ENCODE peak calls at places on chromosome 1, in four cellular contexts. K is fibroblast of lung, G is IMR-90, R is mammary epithelial cell. Q is an unnamed sample.

GRCh38 chr1:102842606-102843005 is 265.7 kb downstream of the COL11A1 start:
- DNase-seq in R (no peak), G (no peak), K (no peak), Q (no peak)

GRCh38 chr1:154951901-154952657 is 3.8 kb downstream of the PBXIP1 start:
- DNase-seq in R (no peak), G (no peak), K (no peak), Q (peak; percentile 72)

GRCh38 chr1:239930646-239931262 is 160.9 kb upstream of the FMN2 start:
- DNase-seq in R (no peak), G (peak; percentile 27), K (no peak), Q (no peak)

GRCh38 chr1:59985901-59986735 is 59.5 kb upstream of the CYP2J2 start:
- DNase-seq in K (no peak), G (no peak), R (no peak), Q (no peak)

GRCh38 chr1:170265234-170265633 is 119.5 kb downstream of the NTMT2 start:
- DNase-seq in G (no peak), K (no peak), R (no peak), Q (no peak)

GRCh38 chr1:229440821-229441537 is 7.1 kb upstream of the ACTA1 start:
- DNase-seq in G (peak; percentile 90), R (peak; percentile 78), K (peak; percentile 84), Q (peak; percentile 86)

GRCh38 chr1:183195146-183195571 is 9.1 kb downstream of the LAMC2 start:
- DNase-seq in K (no peak), G (peak; percentile 60), R (peak; percentile 80), Q (peak; percentile 87)

GRCh38 chr1:67342002-67342890 is 34.6 kb downstream of the IL12RB2 start:
- DNase-seq in R (no peak), G (no peak), K (peak; percentile 12), Q (no peak)

GRCh38 chr1:41236781-41237180 is 5.3 kb downstream of the SCMH1 start:
- DNase-seq in G (no peak), K (no peak), R (no peak), Q (no peak)

GRCh38 chr1:240611619-240612490 is at the start of gene GREM2:
- DNase-seq in K (peak; percentile 84), R (peak; percentile 2), G (peak; percentile 95), Q (peak; percentile 91)

GRCh38 chr1:240522122-240522822 is 89.7 kb downstream of the GREM2 start:
- DNase-seq in K (no peak), R (no peak), G (no peak), Q (peak; percentile 42)

GRCh38 chr1:93221913-93222312 is 41.4 kb downstream of the CCDC18 start:
- DNase-seq in G (peak; percentile 20), R (peak; percentile 74), K (peak; percentile 19), Q (no peak)

GRCh38 chr1:27772071-27772470 is 948 bp upstream of the STX12 start:
- DNase-seq in K (peak; percentile 7), G (no peak), R (no peak), Q (no peak)

GRCh38 chr1:2929335-2929734 is 91.9 kb upstream of the ACTRT2 start:
- DNase-seq in K (no peak), G (no peak), R (no peak), Q (no peak)

GRCh38 chr1:9615316-9616063 is 26.8 kb downstream of the TMEM201 start:
- DNase-seq in G (peak; percentile 43), R (peak; percentile 32), K (peak; percentile 38), Q (peak; percentile 97)

GRCh38 chr1:19828546-19828945 is 13.5 kb upstream of the RNF186 start:
- DNase-seq in R (peak; percentile 21), G (peak; percentile 40), K (no peak), Q (no peak)

GRCh38 chr1:244665771-244666217 is 12.9 kb downstream of the DESI2 start:
- DNase-seq in R (no peak), K (peak; percentile 22), G (peak; percentile 45), Q (no peak)

GRCh38 chr1:108817016-108817415 is 39.9 kb downstream of the AKNAD1 start:
- DNase-seq in G (peak; percentile 74), R (peak; percentile 96), K (peak; percentile 78), Q (peak; percentile 79)

GRCh38 chr1:213931804-213932203 is 56.0 kb upstream of the PROX1 start:
- DNase-seq in K (no peak), G (no peak), R (no peak), Q (no peak)

GRCh38 chr1:34825455-34826081 is 32.8 kb downstream of the GJA4 start:
- DNase-seq in G (no peak), R (no peak), K (no peak), Q (peak; percentile 61)

GRCh38 chr1:150544204-150544603 is 5.0 kb upstream of the ADAMTSL4 start:
- DNase-seq in G (no peak), K (no peak), R (no peak), Q (peak; percentile 46)

GRCh38 chr1:201819346-201819745 is 9.6 kb upstream of the IPO9 start:
- DNase-seq in G (peak; percentile 61), R (no peak), K (no peak), Q (no peak)

GRCh38 chr1:61534847-61535246 is 190.1 kb downstream of the TM2D1 start:
- DNase-seq in K (no peak), G (no peak), R (no peak), Q (no peak)

GRCh38 chr1:12338017-12338416 is 108.2 kb downstream of the VPS13D start:
- DNase-seq in K (no peak), G (no peak), R (no peak), Q (no peak)

DNA sequence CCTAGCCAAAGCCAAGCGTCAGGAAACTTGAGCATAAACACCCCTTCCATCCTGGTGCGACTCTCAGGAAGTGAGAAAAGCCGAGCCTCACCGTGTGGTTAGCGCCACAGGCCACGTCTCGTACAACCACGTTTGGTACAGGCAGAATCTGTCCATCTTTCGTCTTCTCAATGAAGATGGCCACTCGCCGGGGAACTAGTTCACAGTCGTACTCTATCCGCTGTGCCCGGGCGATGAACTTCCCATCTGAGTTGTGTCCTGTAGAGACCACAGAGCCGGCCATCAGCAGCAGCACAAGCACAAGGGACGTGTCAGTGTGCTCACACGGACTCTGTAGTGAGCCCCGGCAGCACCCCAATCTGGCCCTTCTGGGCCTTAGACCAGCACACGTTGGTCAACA is 23.1 kb downstream of the RCC2 start:
- DNase-seq in R (no peak), G (no peak), K (no peak), Q (peak; percentile 17)
- H4K20me1 ChIP-seq in R (no peaks in the 10 kb centered on the region), G (peaks cover 11% of the 10 kb centered on the region), K (no peaks in the 10 kb centered on the region), Q (peaks cover 19% of the 10 kb centered on the region)

GRCh38 chr1:6261615-6261995 is 707 bp upstream of the GPR153 start:
- DNase-seq in G (no peak), R (peak; percentile 10), K (no peak), Q (no peak)
- H2AFZ ChIP-seq in G (peak overlapping the region; percentile 94), R (peak overlapping the region; percentile 57), K (no peak overlapping the region), Q (no peak overlapping the region)

DNA sequence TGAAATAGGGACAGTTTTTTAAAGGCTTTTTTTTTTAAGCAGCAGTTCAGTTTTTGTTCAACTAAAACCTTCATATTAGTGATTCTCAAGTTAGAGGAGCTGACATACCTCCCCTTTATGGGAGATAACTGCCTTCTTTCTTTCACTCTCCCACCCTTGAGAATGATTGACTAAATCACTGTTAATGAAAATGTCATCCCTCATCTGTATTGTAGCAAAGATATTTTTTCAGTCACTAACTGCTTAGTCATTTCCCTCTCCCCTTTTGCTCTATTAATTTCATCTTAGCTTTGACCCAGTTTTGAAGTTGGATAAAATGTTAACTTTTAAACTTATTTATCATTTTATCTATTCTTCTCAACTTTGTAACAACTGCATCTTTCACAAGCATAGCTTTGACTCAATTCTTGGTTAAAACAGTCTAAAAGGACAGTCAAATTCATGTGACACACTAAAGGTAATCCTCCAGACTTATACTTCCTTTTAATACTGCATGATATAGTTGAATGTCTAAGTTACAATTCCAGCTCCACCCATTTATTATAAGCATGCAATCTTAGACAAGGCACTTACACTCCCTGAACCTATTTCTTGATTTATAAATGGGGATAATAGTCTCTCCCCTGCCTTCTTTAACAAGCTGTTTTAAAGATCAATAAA is 17.1 kb downstream of the CAPZA1 start:
- DNase-seq in K (no peak), R (no peak), G (no peak), Q (peak; percentile 66)
- H4K20me1 ChIP-seq in K (peaks cover 6% of the 10 kb centered on the region), R (no peaks in the 10 kb centered on the region), G (peaks cover 77% of the 10 kb centered on the region), Q (peaks cover 53% of the 10 kb centered on the region)

DNA sequence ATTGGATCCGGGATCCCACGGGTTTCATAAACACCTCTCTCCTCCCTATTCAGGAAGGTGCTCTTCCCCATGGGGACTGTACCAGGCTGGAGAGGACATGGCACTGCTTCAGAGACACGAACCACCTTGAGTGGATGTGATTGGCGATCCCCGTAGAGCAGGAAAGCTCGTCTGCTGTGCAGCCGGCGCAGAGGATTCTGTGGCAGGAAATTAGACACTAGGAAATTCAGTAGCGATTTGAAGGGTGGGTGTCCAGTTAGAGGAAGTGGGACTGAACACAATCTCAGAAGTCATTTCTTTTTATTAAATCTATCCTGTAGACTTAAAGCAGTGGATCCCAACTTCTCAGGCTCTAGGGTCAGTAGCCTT is 767 bp downstream of the PDIK1L start:
- DNase-seq in G (no peak), K (no peak), R (no peak), Q (no peak)
- H2AFZ ChIP-seq in G (peak overlapping the region; percentile 100), K (peak overlapping the region; percentile 99), R (peak overlapping the region; percentile 100), Q (peak overlapping the region; percentile 100)

DNA sequence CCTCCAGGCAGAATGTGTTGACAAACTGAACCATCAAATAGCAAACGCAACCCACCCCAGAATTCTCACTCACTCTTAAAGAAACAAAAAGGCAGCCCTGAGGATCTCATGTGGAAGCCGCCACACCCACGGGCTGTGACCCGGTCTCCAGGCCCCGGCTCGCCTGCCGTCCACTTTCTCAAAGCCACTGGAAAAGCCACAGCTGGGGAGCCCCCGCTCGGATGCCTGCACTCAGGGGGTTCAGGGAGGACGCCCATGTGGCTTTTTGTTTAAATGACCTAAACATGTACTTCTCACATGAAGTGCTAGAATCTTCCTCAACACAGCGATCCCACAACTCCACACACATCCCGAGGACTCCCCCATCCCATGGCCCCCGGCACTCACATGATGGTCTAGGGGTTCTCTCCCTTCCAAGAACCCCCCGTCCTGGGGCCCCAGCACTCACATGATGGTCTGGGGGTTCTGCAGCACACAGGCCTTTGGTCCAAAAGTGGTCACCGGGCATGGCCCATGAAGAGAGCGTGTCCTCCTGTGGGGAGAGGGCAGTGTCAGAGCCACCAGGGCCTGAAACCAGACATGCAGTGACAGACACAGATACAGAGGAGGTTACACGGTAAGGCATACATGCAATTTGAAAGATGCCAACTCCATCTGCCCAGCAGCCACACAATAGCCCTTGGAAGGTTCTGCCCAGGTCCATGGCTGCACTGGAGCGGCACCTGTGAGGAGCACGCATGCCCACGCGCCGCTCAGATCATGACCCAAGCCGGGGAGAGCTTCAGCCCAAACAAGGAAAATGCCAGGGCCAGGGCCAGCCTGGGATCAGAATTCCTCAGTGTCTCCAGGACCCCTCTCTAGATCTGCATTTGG is 16.5 kb downstream of the NADK start:
- DNase-seq in K (no peak), G (no peak), R (no peak), Q (peak; percentile 41)
- H4K20me1 ChIP-seq in K (no peaks in the 10 kb centered on the region), G (peaks cover 19% of the 10 kb centered on the region), R (peaks cover 4% of the 10 kb centered on the region), Q (peaks cover 18% of the 10 kb centered on the region)

GRCh38 chr1:100462291-100463040 is 75.5 kb upstream of the GPR88 start:
- DNase-seq in G (no peak), K (no peak), R (no peak), Q (no peak)

GRCh38 chr1:100461222-100461621 is 76.7 kb upstream of the GPR88 start:
- DNase-seq in K (no peak), G (no peak), R (no peak), Q (no peak)

GRCh38 chr1:100458925-100459814 is 78.8 kb upstream of the GPR88 start:
- DNase-seq in G (peak; percentile 82), K (peak; percentile 85), R (peak; percentile 57), Q (peak; percentile 78)

GRCh38 chr1:100457683-100458082 is 80.3 kb upstream of the GPR88 start:
- DNase-seq in G (no peak), K (no peak), R (no peak), Q (no peak)

GRCh38 chr1:100459815-100460114 is 78.2 kb upstream of the GPR88 start:
- DNase-seq in K (no peak), R (no peak), G (no peak), Q (no peak)
- H2AFZ ChIP-seq in K (no peak overlapping the region), R (no peak overlapping the region), G (no peak overlapping the region), Q (peak overlapping the region; percentile 73)